ENCODE peak calls at places on chromosomes 5 and 9, in six cellular contexts. M, O, Z, L, W and T are unnamed samples. For H3K27me3, the result is how much of the 10 kb centered on the place peaks cover.

GRCh38 chr9:27365977-27366376 is 69.0 kb upstream of the EQTN start:
- DNase-seq in M (no peak), O (peak), Z (no peak), L (peak), W (no peak), T (no peak)

GRCh38 chr9:16039988-16040761 is 487.3 kb downstream of the CCDC171 start:
- DNase-seq in M (no peak), O (no peak), Z (no peak), L (peak), W (no peak), T (no peak)

GRCh38 chr9:83932851-83933250 is 11.6 kb upstream of the KIF27 start:
- DNase-seq in M (no peak), O (no peak), Z (no peak), L (no peak), W (no peak), T (no peak)

GRCh38 chr9:129275626-129276247 is 97.7 kb upstream of the IER5L start:
- DNase-seq in M (peak), O (no peak), Z (peak), L (no peak), W (no peak), T (no peak)

GRCh38 chr5:13566903-13567339 is 377.6 kb downstream of the DNAH5 start:
- DNase-seq in M (no peak), O (no peak), Z (peak), L (peak), W (no peak), T (no peak)

GRCh38 chr5:78879541-78879940 is 105.6 kb downstream of the ARSB start:
- DNase-seq in M (no peak), O (no peak), Z (peak), L (no peak), W (no peak), T (no peak)

GRCh38 chr5:164204338-164204946 is 699.0 kb downstream of the MAT2B start:
- DNase-seq in M (no peak), O (no peak), Z (peak), L (no peak), W (no peak), T (no peak)

GRCh38 chr9:110602281-110602680 is 22.7 kb upstream of the SVEP1 start:
- DNase-seq in M (no peak), O (no peak), Z (peak), L (no peak), W (no peak), T (no peak)

GRCh38 chr9:106467113-106467846 is 395.7 kb upstream of the ZNF462 start:
- DNase-seq in M (no peak), O (no peak), Z (no peak), L (no peak), W (no peak), T (no peak)

GRCh38 chr5:158881076-158881880 is 218.4 kb downstream of the EBF1 start:
- DNase-seq in M (no peak), O (no peak), Z (no peak), L (no peak), W (no peak), T (no peak)

GRCh38 chr5:103340717-103341397 is 82.3 kb downstream of the MACIR start:
- DNase-seq in M (no peak), O (no peak), Z (peak), L (peak), W (no peak), T (no peak)

GRCh38 chr9:69134412-69134811 is 39.7 kb upstream of the TJP2 start:
- DNase-seq in M (no peak), O (no peak), Z (no peak), L (no peak), W (no peak), T (no peak)

GRCh38 chr5:161744276-161744675 is 58.8 kb downstream of the GABRA6 start:
- DNase-seq in M (no peak), O (no peak), Z (no peak), L (no peak), W (no peak), T (no peak)

GRCh38 chr5:10563940-10564837 is at the start of gene ANKRD33B:
- DNase-seq in M (peak), O (peak), Z (peak), L (peak), W (peak), T (peak)

GRCh38 chr9:354453-354852 is 139.8 kb downstream of the DOCK8 start:
- DNase-seq in M (no peak), O (no peak), Z (no peak), L (no peak), W (no peak), T (peak)

GRCh38 chr5:159337291-159337974 is 7.1 kb upstream of the IL12B start:
- DNase-seq in M (no peak), O (peak), Z (peak), L (peak), W (no peak), T (peak)

GRCh38 chr5:118956727-118957126 is 31.6 kb downstream of the DTWD2 start:
- DNase-seq in M (no peak), O (no peak), Z (peak), L (no peak), W (no peak), T (no peak)

GRCh38 chr9:130426883-130427282 is 17.9 kb upstream of the ASS1 start:
- DNase-seq in M (no peak), O (no peak), Z (peak), L (peak), W (peak), T (no peak)

GRCh38 chr9:84490206-84490605 is 149.6 kb upstream of the SLC28A3 start:
- DNase-seq in M (no peak), O (no peak), Z (no peak), L (no peak), W (no peak), T (no peak)

GRCh38 chr5:73303139-73304079 is 130.4 kb downstream of the TMEM174 start:
- DNase-seq in M (peak), O (no peak), Z (no peak), L (no peak), W (no peak), T (no peak)

GRCh38 chr5:169350759-169351240 is 49.9 kb upstream of the SLIT3 start:
- DNase-seq in M (no peak), O (no peak), Z (peak), L (peak), W (no peak), T (no peak)

GRCh38 chr9:122126340-122127333 is 32.9 kb downstream of the NDUFA8 start:
- DNase-seq in M (no peak), O (no peak), Z (peak), L (peak), W (no peak), T (no peak)

GRCh38 chr9:112700080-112700479 is 17.8 kb downstream of the INIP start:
- DNase-seq in M (no peak), O (no peak), Z (peak), L (peak), W (no peak), T (no peak)

GRCh38 chr5:19067741-19068140 is 920.3 kb downstream of the CDH18 start:
- DNase-seq in M (no peak), O (no peak), Z (no peak), L (no peak), W (no peak), T (no peak)

GRCh38 chr9:135798303-135798585 is 96.3 kb downstream of the KCNT1 start:
- DNase-seq in M (no peak), O (no peak), Z (no peak), L (no peak), W (no peak), T (no peak)

GRCh38 chr5:35476789-35477188 is 140.9 kb upstream of the SPEF2 start:
- DNase-seq in M (no peak), O (no peak), Z (no peak), L (no peak), W (no peak), T (no peak)

GRCh38 chr5:89343666-89344065 is 460.7 kb upstream of the MEF2C start:
- DNase-seq in M (no peak), O (no peak), Z (no peak), L (peak), W (no peak), T (no peak)

GRCh38 chr9:111754800-111755199 is 39.9 kb downstream of the SHOC1 start:
- DNase-seq in M (no peak), O (no peak), Z (no peak), L (no peak), W (no peak), T (no peak)

GRCh38 chr5:179334017-179334765 is 11.1 kb downstream of the ADAMTS2 start:
- DNase-seq in M (no peak), O (no peak), Z (no peak), L (no peak), W (no peak), T (no peak)

GRCh38 chr5:127960126-127960744 is 123.3 kb upstream of the SLC12A2 start:
- DNase-seq in M (no peak), O (no peak), Z (no peak), L (no peak), W (no peak), T (no peak)

GRCh38 chr5:179288809-179289185 is 56.5 kb downstream of the ADAMTS2 start:
- DNase-seq in M (no peak), O (no peak), Z (no peak), L (no peak), W (no peak), T (no peak)

GRCh38 chr9:78300209-78300608 is 3.3 kb downstream of the PSAT1 start:
- DNase-seq in M (no peak), O (no peak), Z (no peak), L (no peak), W (no peak), T (no peak)

DNA sequence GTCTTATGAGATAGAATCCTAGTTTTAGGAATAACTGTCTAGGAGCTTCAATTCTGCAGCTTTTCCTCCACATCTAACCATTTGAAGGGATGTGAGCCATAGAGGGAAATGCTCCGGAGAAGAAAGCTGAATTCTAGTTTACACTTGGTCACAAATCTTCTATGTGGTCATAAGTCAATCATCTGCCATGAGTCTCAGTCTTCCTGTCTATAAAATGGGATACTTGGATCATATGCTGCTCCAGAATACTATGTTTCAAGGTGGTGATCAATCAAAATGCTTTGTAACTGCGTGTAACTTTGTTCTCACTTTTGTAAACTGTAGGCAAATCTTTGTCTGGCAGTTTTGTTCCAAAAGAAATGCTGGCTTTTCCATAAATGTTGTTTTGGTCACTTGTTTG is 152.0 kb upstream of the SV2C start:
- DNase-seq in M (no peak), O (no peak), Z (no peak), L (no peak), W (no peak), T (no peak)
- H3K27me3 ChIP-seq in M (under half), O (under half), Z (under half), L (under half), W (under half), T (under half)

GRCh38 chr5:922745-923472 is 30.2 kb downstream of the TRIP13 start:
- DNase-seq in M (no peak), O (no peak), Z (no peak), L (no peak), W (no peak), T (no peak)

GRCh38 chr5:922041-922744 is 29.5 kb downstream of the TRIP13 start:
- DNase-seq in M (no peak), O (no peak), Z (no peak), L (no peak), W (no peak), T (no peak)

GRCh38 chr5:920321-920720 is 27.6 kb downstream of the TRIP13 start:
- DNase-seq in M (no peak), O (no peak), Z (no peak), L (no peak), W (no peak), T (no peak)

GRCh38 chr5:919356-920000 is 26.8 kb downstream of the TRIP13 start:
- DNase-seq in M (no peak), O (no peak), Z (no peak), L (no peak), W (no peak), T (no peak)

GRCh38 chr5:921456-921855 is 28.8 kb downstream of the TRIP13 start:
- DNase-seq in M (no peak), O (no peak), Z (no peak), L (no peak), W (no peak), T (no peak)
- H3K4me3 ChIP-seq in M (no peak), O (no peak), Z (no peak), L (no peak), W (no peak), T (no peak)

DNA sequence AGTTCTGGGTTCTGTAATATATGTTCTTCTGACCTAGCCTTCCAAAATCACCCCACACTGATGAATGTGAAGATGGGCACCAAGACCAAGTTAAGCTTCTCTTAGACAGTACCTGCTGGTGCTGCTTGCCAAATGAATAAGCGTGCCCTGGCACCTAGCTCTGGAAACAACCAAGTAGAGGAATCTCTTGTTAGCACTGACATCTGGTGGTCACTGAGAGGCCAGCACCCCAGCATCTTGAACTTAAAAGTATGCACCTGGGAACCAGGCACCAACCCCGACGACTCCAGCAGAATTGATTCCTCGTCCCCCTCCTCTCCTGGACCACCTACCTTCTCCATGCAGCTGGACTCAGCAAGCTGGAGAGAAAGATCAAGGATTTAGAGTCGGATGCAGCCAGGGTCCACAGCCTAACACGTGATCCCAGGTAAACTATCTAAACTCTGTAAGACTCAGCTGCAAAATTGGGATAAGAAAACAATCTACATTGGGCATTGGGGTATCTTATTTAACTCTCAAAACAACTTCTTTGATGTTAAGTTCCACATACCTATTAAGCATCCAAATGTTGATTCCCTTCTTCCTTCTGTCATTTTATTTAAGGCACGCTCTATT is 89.8 kb downstream of the SLC1A3 start:
- DNase-seq in M (peak), O (peak), Z (peak), L (peak), W (peak), T (no peak)
- H3K27me3 ChIP-seq in M (under half), O (under half), Z (under half), L (under half), W (under half), T (under half)

GRCh38 chr9:87970602-87971001 is 3.7 kb downstream of the CDK20 start:
- DNase-seq in M (no peak), O (no peak), Z (no peak), L (no peak), W (no peak), T (no peak)

GRCh38 chr9:87968155-87968554 is 6.2 kb downstream of the CDK20 start:
- DNase-seq in M (no peak), O (no peak), Z (no peak), L (no peak), W (no peak), T (no peak)

GRCh38 chr9:87973791-87974292 is 491 bp downstream of the CDK20 start:
- DNase-seq in M (peak), O (no peak), Z (no peak), L (no peak), W (no peak), T (no peak)

GRCh38 chr9:87973122-87973521 is 1.2 kb downstream of the CDK20 start:
- DNase-seq in M (no peak), O (no peak), Z (no peak), L (no peak), W (no peak), T (no peak)
- H3K4me3 ChIP-seq in M (no peak), O (no peak), Z (peak), L (no peak), W (no peak), T (no peak)

GRCh38 chr9:123678878-123679329 is 251.0 kb downstream of the DENND1A start:
- DNase-seq in M (no peak), O (no peak), Z (no peak), L (no peak), W (no peak), T (no peak)
- H3K27me3 ChIP-seq in M (under half), O (under half), Z (under half), L (under half), W (under half), T (under half)

GRCh38 chr5:140827704-140828401 is at the start of gene PCDHA6:
- DNase-seq in M (no peak), O (no peak), Z (peak), L (no peak), W (no peak), T (no peak)
- H3K4me3 ChIP-seq in M (no peak), O (no peak), Z (no peak), L (no peak), W (no peak), T (no peak)

DNA sequence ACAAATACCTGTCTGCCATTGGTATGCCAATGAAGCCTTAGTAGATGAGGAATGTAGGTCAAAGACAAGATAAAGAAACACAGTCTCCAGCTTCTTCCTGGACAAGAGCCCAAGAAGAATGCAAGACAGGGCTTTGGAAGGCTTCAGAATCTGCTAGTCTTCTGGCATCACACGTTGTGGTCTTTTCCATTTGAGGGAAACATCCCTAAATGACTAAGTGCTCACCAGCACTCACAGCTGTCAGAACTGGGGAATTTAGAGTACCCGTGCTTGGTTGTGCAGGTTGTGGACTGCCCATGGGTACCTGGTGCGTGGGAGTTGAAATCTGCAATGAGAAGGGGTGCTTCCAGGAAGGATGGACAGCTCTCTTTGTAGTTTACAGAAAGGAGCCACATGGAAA is 27.1 kb upstream of the NFIB start:
- DNase-seq in M (no peak), O (no peak), Z (no peak), L (no peak), W (no peak), T (no peak)
- H3K27me3 ChIP-seq in M (under half), O (under half), Z (half or more), L (under half), W (under half), T (under half)

DNA sequence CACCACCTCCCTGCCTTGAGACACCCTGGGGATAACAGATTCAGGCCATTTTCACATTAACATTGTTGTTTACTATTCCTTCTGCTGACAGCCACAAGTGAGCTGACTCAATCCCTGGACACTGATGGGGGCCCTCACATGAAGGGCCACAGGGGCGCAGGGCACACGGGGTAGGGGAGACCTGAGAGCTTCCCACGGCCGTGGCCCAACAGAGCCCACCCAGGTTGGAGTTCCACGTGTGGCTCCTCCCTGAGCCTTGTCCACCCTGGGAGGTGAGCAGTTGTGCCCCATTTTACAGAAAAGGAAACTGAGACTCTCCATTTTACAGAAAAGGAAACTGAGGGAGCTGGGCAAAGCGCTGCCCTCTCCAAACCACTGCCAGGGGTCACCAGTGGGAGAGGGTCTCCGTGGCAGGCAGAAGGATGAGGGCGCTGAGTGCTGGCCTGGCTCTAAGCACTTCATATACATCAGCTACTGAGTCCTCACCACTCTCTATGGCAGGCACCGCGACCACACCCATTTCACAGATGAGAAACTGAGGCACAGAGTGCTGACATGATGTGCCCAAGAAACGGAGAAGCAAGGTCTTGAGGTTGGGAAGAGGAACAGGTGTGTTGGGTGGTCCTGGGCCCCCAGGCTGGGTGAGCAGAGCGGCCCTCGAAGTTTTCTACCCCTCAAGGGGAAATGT is 2.3 kb downstream of the NINJ1 start:
- DNase-seq in M (no peak), O (no peak), Z (no peak), L (no peak), W (no peak), T (no peak)
- H3K4me3 ChIP-seq in M (no peak), O (no peak), Z (no peak), L (no peak), W (peak), T (no peak)

DNA sequence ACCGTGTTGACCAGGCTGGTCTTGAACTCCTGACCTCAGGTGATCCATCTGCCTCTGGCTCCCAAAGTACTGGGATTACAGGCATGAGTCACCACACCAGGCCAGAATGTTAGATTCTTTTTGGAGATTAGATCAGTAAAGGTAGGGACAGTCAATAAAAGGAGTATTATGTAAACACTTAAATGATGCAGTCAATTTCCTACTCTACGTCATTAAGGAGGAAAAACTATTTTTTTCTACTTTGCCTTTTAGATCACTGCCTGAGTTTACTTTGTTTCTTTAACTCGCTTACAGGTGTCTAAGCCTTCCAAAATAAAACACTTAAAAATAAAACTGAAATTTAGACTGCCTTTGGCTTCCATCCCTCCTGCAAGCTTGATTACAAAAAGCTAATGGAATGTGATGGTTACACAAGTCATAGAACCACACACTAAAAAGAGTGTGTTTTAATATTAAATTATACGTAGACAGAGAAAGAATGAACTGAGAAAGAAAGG is 6.9 kb upstream of the HNRNPA0 start:
- DNase-seq in M (no peak), O (no peak), Z (peak), L (no peak), W (no peak), T (no peak)
- H3K27me3 ChIP-seq in M (under half), O (under half), Z (under half), L (under half), W (under half), T (under half)